ENCODE peak calls at places on chromosome 17, in seven cellular contexts. P is lower lobe of right lung, V is tibial artery, R is colonic mucosa, Z is mucosa of descending colon, K is neural crest cell, H is astrocyte of the spinal cord. O is an unnamed sample.
A peak's percentile ranks its signal among the peaks of the same experiment; 100 is the strongest.

GRCh38 chr17:4706121-4706520 is 2.2 kb upstream of the PELP1 start:
- DNase-seq in P (no peak), V (no peak), R (no peak), Z (no peak), K (no peak), H (no peak), O (no peak)

GRCh38 chr17:76585048-76585648 is 512 bp downstream of the ST6GALNAC2 start:
- DNase-seq in P (peak; percentile 67), V (no peak), R (peak; percentile 42), Z (peak; percentile 41), K (no peak), H (no peak), O (no peak)

GRCh38 chr17:66810951-66811682 is 23.8 kb upstream of the CACNG5 start:
- DNase-seq in P (no peak), V (no peak), R (no peak), Z (no peak), K (no peak), H (no peak), O (no peak)

GRCh38 chr17:79818026-79818758 is 21.0 kb downstream of the CBX4 start:
- DNase-seq in P (no peak), V (no peak), R (no peak), Z (no peak), K (no peak), H (no peak), O (no peak)

GRCh38 chr17:61279476-61280145 is 120.0 kb upstream of the TBX2 start:
- DNase-seq in P (no peak), V (no peak), R (no peak), Z (no peak), K (no peak), H (peak; percentile 78), O (no peak)

GRCh38 chr17:6075845-6076244 is 5.7 kb downstream of the WSCD1 start:
- DNase-seq in P (no peak), V (no peak), R (no peak), Z (no peak), K (no peak), H (no peak), O (no peak)

GRCh38 chr17:63701477-63702222 is 1.7 kb upstream of the LIMD2 start:
- DNase-seq in P (peak; percentile 81), V (peak; percentile 55), R (no peak), Z (peak; percentile 47), K (no peak), H (no peak), O (no peak)

GRCh38 chr17:7241047-7241733 is 1.1 kb downstream of the GABARAP start:
- DNase-seq in P (no peak), V (no peak), R (no peak), Z (no peak), K (no peak), H (no peak), O (no peak)

GRCh38 chr17:76791053-76791980 is 53.4 kb downstream of the MFSD11 start:
- DNase-seq in P (no peak), V (no peak), R (no peak), Z (peak; percentile 25), K (no peak), H (peak; percentile 83), O (no peak)

GRCh38 chr17:39485555-39485954 is 24.3 kb downstream of the CDK12 start:
- DNase-seq in P (no peak), V (peak; percentile 53), R (no peak), Z (no peak), K (no peak), H (peak; percentile 78), O (no peak)

GRCh38 chr17:4509402-4509801 is 10.7 kb downstream of the SPNS2 start:
- DNase-seq in P (no peak), V (peak; percentile 83), R (no peak), Z (no peak), K (no peak), H (peak; percentile 15), O (no peak)

GRCh38 chr17:19005442-19005773 is 844 bp upstream of the FAM83G start:
- DNase-seq in P (no peak), V (no peak), R (no peak), Z (peak; percentile 45), K (no peak), H (no peak), O (no peak)

GRCh38 chr17:41678411-41678906 is 10.2 kb upstream of the EIF1 start:
- DNase-seq in P (no peak), V (no peak), R (no peak), Z (no peak), K (no peak), H (peak; percentile 29), O (no peak)

GRCh38 chr17:50267074-50267841 is 7.0 kb upstream of the TMEM92 start:
- DNase-seq in P (peak; percentile 36), V (peak; percentile 62), R (peak; percentile 17), Z (no peak), K (no peak), H (peak; percentile 37), O (peak; percentile 77)

GRCh38 chr17:28957992-28958355 is 6.7 kb upstream of the PHF12 start:
- DNase-seq in P (no peak), V (peak; percentile 48), R (no peak), Z (no peak), K (no peak), H (no peak), O (no peak)
- TF ChIP-seq CTCF in P (no peak), V (no peak), R (no peak), Z (no peak), K (no peak), H (no peak), O (no peak)

DNA sequence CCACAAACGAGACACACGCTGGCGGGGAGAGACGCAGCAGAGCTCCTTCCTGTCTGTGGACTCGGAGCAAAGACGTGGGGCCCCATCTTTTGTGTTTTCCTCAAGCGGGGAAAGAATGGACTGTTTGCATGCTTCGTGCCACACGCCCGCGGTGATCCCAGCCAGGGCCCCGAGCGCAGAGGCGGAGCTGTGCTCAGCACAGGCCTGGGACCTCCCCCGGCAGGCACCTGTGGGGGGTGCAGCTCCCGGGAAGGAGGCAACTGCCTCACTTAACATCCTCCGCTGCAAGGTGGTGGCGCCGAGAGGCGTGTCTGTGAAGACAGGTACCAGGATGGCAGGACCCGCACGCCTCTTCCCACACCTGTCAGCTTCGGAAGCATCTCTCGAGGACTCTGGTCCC is 19.2 kb downstream of the TRARG1 start:
- DNase-seq in P (no peak), V (no peak), R (no peak), Z (no peak), K (no peak), H (no peak), O (no peak)
- TF ChIP-seq CTCF in P (no peak), V (no peak), R (no peak), Z (no peak), K (no peak), H (no peak), O (no peak)

DNA sequence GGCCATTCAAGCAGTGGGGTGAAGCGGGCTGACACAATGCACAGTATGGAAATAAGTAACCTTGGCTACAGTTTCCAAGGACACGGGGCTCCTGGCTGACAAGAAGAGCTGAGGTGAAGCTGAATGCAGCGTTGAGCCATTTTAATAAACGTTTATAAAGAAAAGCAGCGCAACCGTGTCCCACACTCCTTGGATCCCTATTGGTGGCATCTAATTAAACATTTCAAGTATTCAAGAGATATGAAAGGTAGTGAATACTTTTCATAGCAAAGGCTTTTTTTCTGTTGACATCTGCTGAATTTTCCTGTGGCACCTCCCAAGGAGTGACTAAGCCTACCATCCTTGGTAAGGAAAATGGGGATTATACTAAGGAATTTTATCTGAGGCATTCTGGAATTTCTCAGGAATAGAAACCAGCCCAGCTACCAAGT is 26.5 kb downstream of the DUSP14 start:
- DNase-seq in P (no peak), V (no peak), R (no peak), Z (no peak), K (no peak), H (peak; percentile 38), O (no peak)
- TF ChIP-seq CTCF in P (no peak), V (no peak), R (no peak), Z (no peak), K (no peak), H (no peak), O (no peak)

GRCh38 chr17:74810699-74811485 is 34.7 kb upstream of the NAT9 start:
- DNase-seq in P (no peak), V (no peak), R (no peak), Z (no peak), K (no peak), H (no peak), O (no peak)
- TF ChIP-seq CTCF in P (no peak), V (no peak), R (no peak), Z (no peak), K (no peak), H (no peak), O (no peak)

DNA sequence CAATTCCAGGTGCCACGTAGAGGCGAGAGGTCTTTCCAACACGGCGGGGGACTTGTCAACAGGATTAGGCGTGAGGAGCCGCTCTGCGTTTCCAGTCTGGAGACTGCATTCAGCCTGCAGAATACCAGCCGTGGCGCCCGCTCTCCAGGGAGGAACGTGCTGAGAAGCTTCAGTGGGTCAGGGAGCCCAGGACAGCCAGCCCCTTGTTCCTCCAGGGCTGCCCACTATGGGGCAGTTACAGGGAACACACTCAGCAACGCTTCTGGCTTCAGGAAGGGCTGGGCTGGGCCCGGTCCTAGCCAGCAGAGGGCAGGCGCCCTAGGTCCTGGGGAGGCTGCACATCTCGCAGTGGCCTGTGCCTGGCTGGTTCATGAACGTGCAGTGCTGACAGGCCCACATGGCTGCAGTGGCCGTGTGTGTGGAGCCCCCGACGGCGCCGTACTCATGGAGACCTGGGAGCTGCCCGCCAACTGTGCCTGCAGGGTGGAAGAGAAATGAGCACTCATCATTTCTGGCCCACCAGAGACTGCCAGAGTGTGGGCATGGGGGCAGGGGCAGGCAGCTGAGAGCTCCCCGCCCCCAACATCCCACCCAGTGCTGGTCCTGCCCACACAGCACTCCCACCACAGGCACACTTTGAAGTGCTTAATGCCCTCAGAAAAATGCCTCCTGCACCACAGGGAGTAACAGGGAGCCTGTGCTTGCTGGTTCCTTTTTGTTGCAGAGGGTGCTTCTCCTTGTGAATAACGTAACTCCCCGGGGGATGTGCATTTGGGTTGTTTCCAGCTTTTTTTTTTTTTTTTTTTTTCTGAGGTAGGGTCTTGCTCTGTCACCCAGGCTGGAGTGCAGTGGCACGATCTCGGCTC is 7.0 kb upstream of the FAAP100 start:
- DNase-seq in P (no peak), V (no peak), R (no peak), Z (no peak), K (no peak), H (no peak), O (no peak)
- TF ChIP-seq CTCF in P (no peak), V (no peak), R (no peak), Z (no peak), K (no peak), H (peak; percentile 53), O (peak; percentile 69)

GRCh38 chr17:47095268-47095667 is 93.8 kb downstream of the CDC27 start:
- DNase-seq in P (no peak), V (no peak), R (no peak), Z (no peak), K (no peak), H (no peak), O (no peak)

GRCh38 chr17:47099987-47100711 is 88.9 kb downstream of the CDC27 start:
- DNase-seq in P (peak; percentile 91), V (peak; percentile 97), R (peak; percentile 97), Z (peak; percentile 97), K (peak; percentile 90), H (peak; percentile 91), O (no peak)

GRCh38 chr17:47099451-47099986 is 89.6 kb downstream of the CDC27 start:
- DNase-seq in P (no peak), V (no peak), R (no peak), Z (peak; percentile 7), K (no peak), H (no peak), O (no peak)

GRCh38 chr17:47096343-47096742 is 92.8 kb downstream of the CDC27 start:
- DNase-seq in P (no peak), V (no peak), R (no peak), Z (no peak), K (no peak), H (no peak), O (no peak)
- TF ChIP-seq CTCF in P (no peak), V (no peak), R (no peak), Z (no peak), K (no peak), H (no peak), O (no peak)

O was measured in chondrocyte.